ENCODE peak calls at places on chromosomes 12 and 14, in four cellular contexts. Q, C, O and H are unnamed samples.

GRCh38 chr12:13268606-13269005 is 72.1 kb downstream of the EMP1 start:
- DNase-seq in Q (no peak), C (no peak), O (no peak), H (no peak)

GRCh38 chr12:47602330-47602729 is 103.5 kb downstream of the RPAP3 start:
- DNase-seq in Q (no peak), C (no peak), O (no peak), H (no peak)

GRCh38 chr14:69281450-69282169 is 21.7 kb downstream of the GALNT16 start:
- DNase-seq in Q (peak), C (peak), O (no peak), H (peak)

GRCh38 chr12:128551266-128552025 is 272.3 kb downstream of the SLC15A4 start:
- DNase-seq in Q (no peak), C (no peak), O (peak), H (no peak)

GRCh38 chr12:107779077-107779840 is 4.8 kb downstream of the ASCL4 start:
- DNase-seq in Q (no peak), C (no peak), O (no peak), H (no peak)

GRCh38 chr14:36647827-36648753 is 13.6 kb upstream of the PAX9 start:
- DNase-seq in Q (no peak), C (peak), O (peak), H (peak)

GRCh38 chr14:100012928-100013327 is 52.3 kb upstream of the EVL start:
- DNase-seq in Q (no peak), C (no peak), O (no peak), H (no peak)

GRCh38 chr14:94483071-94483451 is 7.1 kb upstream of the SERPINA9 start:
- DNase-seq in Q (no peak), C (no peak), O (no peak), H (no peak)

GRCh38 chr14:53316504-53316903 is 163.4 kb upstream of the DDHD1 start:
- DNase-seq in Q (no peak), C (no peak), O (no peak), H (no peak)

GRCh38 chr12:1830981-1831930 is 10.9 kb downstream of the LRTM2 start:
- DNase-seq in Q (peak), C (peak), O (no peak), H (no peak)

GRCh38 chr12:111640498-111640897 is 41.4 kb upstream of the ATXN2 start:
- DNase-seq in Q (no peak), C (no peak), O (no peak), H (no peak)

GRCh38 chr12:113857371-113857770 is 108.8 kb downstream of the RBM19 start:
- DNase-seq in Q (no peak), C (peak), O (no peak), H (no peak)

GRCh38 chr12:62787606-62788005 is 147.3 kb downstream of the PPM1H start:
- DNase-seq in Q (no peak), C (no peak), O (no peak), H (no peak)

GRCh38 chr12:55996201-55996714 is 818 bp upstream of the SUOX start:
- DNase-seq in Q (peak), C (peak), O (peak), H (peak)

GRCh38 chr14:100454437-100454836 is 131.3 kb downstream of the SLC25A47 start:
- DNase-seq in Q (no peak), C (no peak), O (no peak), H (no peak)

GRCh38 chr12:21456291-21456780 is 18.9 kb downstream of the PYROXD1 start:
- DNase-seq in Q (no peak), C (no peak), O (no peak), H (no peak)

GRCh38 chr12:39807043-39807442 is 187.4 kb upstream of the ABCD2 start:
- DNase-seq in Q (no peak), C (peak), O (no peak), H (no peak)

GRCh38 chr12:49236423-49236822 is 28.5 kb upstream of the TUBA1C start:
- DNase-seq in Q (no peak), C (no peak), O (no peak), H (no peak)

GRCh38 chr12:81815611-81816010 is 56.5 kb upstream of the PPFIA2 start:
- DNase-seq in Q (no peak), C (no peak), O (no peak), H (no peak)

GRCh38 chr12:49777341-49777740 is 36.0 kb downstream of the TMBIM6 start:
- DNase-seq in Q (no peak), C (no peak), O (no peak), H (no peak)

GRCh38 chr12:93127582-93128331 is 198.7 kb upstream of the EEA1 start:
- DNase-seq in Q (no peak), C (peak), O (no peak), H (no peak)

GRCh38 chr14:100049220-100049619 is 16.0 kb upstream of the EVL start:
- DNase-seq in Q (no peak), C (no peak), O (no peak), H (no peak)

GRCh38 chr12:118645219-118645618 is 268.9 kb downstream of the SUDS3 start:
- DNase-seq in Q (no peak), C (peak), O (no peak), H (no peak)

GRCh38 chr12:40768125-40768864 is 76.1 kb downstream of the CNTN1 start:
- DNase-seq in Q (peak), C (no peak), O (no peak), H (no peak)

GRCh38 chr12:622420-622819 is 40.8 kb downstream of the NINJ2 start:
- DNase-seq in Q (no peak), C (no peak), O (no peak), H (no peak)

GRCh38 chr12:111137968-111138367 is 217.6 kb upstream of the MYL2 start:
- DNase-seq in Q (no peak), C (no peak), O (no peak), H (no peak)

GRCh38 chr12:118102070-118102469 is 1.7 kb downstream of the VSIG10 start:
- DNase-seq in Q (no peak), C (peak), O (no peak), H (no peak)

GRCh38 chr12:65666876-65667275 is 157.4 kb upstream of the HMGA2 start:
- DNase-seq in Q (no peak), C (no peak), O (no peak), H (no peak)

GRCh38 chr14:50018236-50019210 is 97.8 kb downstream of the VCPKMT start:
- DNase-seq in Q (no peak), C (peak), O (no peak), H (no peak)

GRCh38 chr12:50888666-50889065 is 45.9 kb downstream of the TMPRSS12 start:
- DNase-seq in Q (no peak), C (no peak), O (no peak), H (no peak)

GRCh38 chr12:47964102-47964723 is 817 bp downstream of the TMEM106C start:
- DNase-seq in Q (no peak), C (peak), O (peak), H (no peak)